ENCODE peak calls at places on chromosome 5, in four cellular contexts. C is right atrium auricular region, X is brain microvascular endothelial cell, B is neural progenitor cell. E is an unnamed sample.

GRCh38 chr5:82185842-82186241 is 92.3 kb downstream of the RPS23 start:
- DNase-seq in C (no peak), X (no peak), B (no peak), E (no peak)

GRCh38 chr5:67747096-67747495 is 468.5 kb upstream of the PIK3R1 start:
- DNase-seq in C (no peak), X (no peak), B (no peak), E (no peak)

GRCh38 chr5:151699071-151699901 is 12.6 kb upstream of the SPARC start:
- DNase-seq in C (peak), X (peak), B (no peak), E (peak)

GRCh38 chr5:154386952-154387629 is 58.7 kb upstream of the SAP30L start:
- DNase-seq in C (no peak), X (no peak), B (no peak), E (no peak)

GRCh38 chr5:53261245-53261644 is 151.7 kb upstream of the MOCS2 start:
- DNase-seq in C (no peak), X (peak), B (no peak), E (no peak)

GRCh38 chr5:141182248-141182647 is at the start of gene PCDHB16:
- DNase-seq in C (peak), X (no peak), B (peak), E (no peak)

GRCh38 chr5:4928409-4928808 is 211.7 kb upstream of the ADAMTS16 start:
- DNase-seq in C (no peak), X (no peak), B (no peak), E (no peak)

GRCh38 chr5:756865-757345 is 27.6 kb downstream of the ZDHHC11B start:
- DNase-seq in C (peak), X (no peak), B (no peak), E (no peak)

GRCh38 chr5:149381986-149382338 is 2.9 kb upstream of the IL17B start:
- DNase-seq in C (peak), X (peak), B (peak), E (no peak)

GRCh38 chr5:138874771-138875628 is at the start of gene LRRTM2:
- DNase-seq in C (no peak), X (peak), B (peak), E (peak)

GRCh38 chr5:179311581-179311980 is 33.7 kb downstream of the ADAMTS2 start:
- DNase-seq in C (no peak), X (no peak), B (no peak), E (no peak)

GRCh38 chr5:71719092-71719964 is at the start of gene CARTPT:
- DNase-seq in C (no peak), X (no peak), B (peak), E (no peak)

GRCh38 chr5:32283061-32283460 is 29.7 kb downstream of the MTMR12 start:
- DNase-seq in C (no peak), X (no peak), B (no peak), E (no peak)
- TF ChIP-seq CTCF in C (no peak), X (no peak), B (no peak), E (no peak)

DNA sequence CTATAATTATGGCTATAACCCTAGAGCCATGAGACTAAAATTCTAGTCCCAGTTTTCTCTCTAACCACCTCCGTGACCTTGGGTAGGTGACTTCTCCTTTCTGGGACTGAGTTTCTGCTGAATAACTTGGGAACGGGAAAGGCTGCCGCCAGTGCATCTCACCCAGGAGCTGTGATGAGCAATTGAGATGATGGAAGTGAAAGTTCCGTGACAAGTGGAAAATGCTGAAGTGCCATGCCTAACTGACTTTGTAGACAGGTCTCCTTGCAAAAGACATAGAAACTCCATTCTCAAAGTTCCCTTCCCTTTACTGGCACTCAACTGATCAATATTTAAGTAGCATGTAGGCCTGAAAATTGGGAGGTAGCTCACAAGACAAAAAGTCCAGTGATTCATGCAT is 6.3 kb upstream of the ADAM19 start:
- DNase-seq in C (no peak), X (no peak), B (no peak), E (no peak)
- H3K4me3 ChIP-seq in C (no peak), X (no peak), B (no peak), E (no peak)

DNA sequence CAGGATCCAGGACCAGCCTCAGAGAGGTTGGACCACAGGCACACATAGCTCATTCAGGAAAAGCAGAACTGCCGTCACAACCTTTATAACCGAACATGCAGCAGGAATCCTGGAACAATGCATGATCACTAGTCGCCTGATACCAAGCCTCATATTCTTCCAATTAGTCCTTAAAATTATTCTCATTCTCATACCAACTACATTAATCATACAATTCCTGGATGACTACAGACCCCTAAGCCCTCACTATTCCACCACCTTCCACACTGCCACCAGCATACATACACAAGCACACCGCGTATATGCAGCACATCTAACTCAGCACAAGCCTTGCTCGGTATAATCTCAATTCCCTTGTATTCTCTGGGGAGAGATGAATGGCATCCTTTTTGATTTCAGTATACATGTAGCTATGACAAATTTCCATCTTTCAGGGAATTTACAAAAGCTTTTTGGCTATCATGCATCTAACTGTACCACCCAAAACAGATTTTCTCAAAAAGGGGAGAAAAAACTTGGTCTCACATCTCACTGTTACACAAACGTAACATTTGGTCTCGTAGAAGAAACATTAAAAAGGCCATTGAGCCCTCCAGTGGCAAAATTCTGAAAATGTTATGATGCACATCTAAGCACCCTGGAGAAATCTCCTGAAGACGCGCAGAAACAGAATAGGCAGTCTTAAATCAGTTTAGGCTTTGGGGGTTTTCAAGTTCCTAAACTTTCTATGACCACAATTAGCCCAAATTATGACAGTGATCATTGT is 46.2 kb downstream of the MCTP1 start:
- DNase-seq in C (no peak), X (peak), B (no peak), E (peak)
- TF ChIP-seq CTCF in C (peak), X (peak), B (peak), E (peak)

GRCh38 chr5:6684075-6684474 is 29.2 kb upstream of the TENT4A start:
- DNase-seq in C (no peak), X (no peak), B (no peak), E (no peak)

GRCh38 chr5:6686501-6686900 is 26.7 kb upstream of the TENT4A start:
- DNase-seq in C (no peak), X (no peak), B (no peak), E (no peak)

GRCh38 chr5:6687501-6687900 is 25.7 kb upstream of the TENT4A start:
- DNase-seq in C (no peak), X (no peak), B (no peak), E (no peak)

GRCh38 chr5:6683241-6683640 is 30.0 kb upstream of the TENT4A start:
- DNase-seq in C (no peak), X (no peak), B (no peak), E (no peak)

DNA sequence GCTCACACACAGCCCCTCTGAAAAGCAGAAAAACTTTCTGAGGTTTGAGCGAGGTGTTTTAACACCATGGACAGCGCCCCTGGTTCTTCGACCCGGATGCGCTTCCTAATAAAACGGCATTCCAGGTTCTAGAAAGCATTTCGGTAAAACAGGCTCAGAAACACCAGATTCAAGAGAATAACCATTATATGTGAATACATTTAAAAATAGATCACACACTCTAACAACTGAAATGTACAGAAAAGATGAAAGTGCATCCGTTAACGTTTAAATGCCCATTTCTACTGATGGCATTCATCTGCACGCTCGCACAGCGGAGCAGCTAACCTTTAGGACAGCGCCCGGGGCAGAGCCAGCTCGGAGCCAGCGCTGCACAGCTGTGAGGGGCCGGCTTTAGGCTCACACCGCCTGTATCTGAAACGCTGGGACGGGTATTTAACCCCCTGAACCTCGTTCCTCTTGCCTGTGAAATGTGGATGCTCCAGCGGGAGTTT is 26.3 kb upstream of the TENT4A start:
- DNase-seq in C (no peak), X (peak), B (peak), E (no peak)
- H3K4me3 ChIP-seq in C (peak), X (peak), B (peak), E (peak)

DNA sequence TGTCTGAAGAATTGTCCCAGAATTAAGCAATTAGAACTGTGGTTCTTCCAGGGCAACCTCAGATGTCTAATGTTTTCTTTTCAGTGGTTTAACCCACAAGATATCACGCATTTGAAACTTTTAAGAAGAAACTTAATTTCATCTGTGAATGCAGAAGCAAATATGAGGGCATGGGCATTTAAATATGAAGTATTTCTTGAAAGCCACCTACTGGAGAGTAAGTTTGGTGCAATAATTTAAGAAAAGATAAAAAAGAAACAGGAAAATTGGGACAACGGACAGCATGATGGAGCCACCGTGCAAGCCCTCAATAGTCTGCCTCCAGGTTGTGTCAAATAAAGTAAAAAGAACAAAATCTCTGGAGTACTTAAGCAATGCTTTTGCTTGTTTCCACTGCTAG is 1.2 kb upstream of the CAPSL start:
- DNase-seq in C (no peak), X (no peak), B (no peak), E (no peak)
- TF ChIP-seq CTCF in C (peak), X (peak), B (peak), E (peak)

GRCh38 chr5:172283862-172284274 is 304 bp upstream of the UBTD2 start:
- DNase-seq in C (peak), X (peak), B (peak), E (no peak)
- H3K4me3 ChIP-seq in C (peak), X (peak), B (peak), E (peak)

DNA sequence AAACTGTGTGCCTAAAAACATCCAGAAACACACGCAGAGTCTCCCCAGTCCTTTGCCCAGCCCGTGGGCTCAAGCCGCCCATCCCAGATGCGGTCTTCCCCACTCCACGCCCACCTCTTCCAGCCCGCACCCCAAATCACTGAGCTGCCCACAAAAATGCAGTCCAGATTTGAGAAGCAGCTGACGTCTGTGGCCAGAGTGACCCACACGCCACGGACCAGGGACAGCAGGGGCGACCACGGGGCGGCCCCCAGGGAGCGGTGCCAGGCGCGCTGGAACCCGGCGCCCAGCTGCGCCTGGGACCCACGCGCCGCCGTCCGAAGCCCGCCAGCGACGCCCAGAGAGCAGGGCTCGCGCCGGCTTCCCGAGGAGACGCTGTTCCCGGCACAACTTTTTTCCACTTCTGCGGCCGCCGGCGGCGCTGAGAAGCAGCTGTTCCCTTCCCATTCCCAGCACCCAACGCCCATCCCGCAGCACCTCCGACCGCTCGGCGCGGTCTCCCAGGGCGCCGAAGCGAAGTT is 674 bp downstream of the LHFPL2 start:
- DNase-seq in C (no peak), X (peak), B (peak), E (no peak)
- TF ChIP-seq CTCF in C (peak), X (peak), B (no peak), E (peak)

DNA sequence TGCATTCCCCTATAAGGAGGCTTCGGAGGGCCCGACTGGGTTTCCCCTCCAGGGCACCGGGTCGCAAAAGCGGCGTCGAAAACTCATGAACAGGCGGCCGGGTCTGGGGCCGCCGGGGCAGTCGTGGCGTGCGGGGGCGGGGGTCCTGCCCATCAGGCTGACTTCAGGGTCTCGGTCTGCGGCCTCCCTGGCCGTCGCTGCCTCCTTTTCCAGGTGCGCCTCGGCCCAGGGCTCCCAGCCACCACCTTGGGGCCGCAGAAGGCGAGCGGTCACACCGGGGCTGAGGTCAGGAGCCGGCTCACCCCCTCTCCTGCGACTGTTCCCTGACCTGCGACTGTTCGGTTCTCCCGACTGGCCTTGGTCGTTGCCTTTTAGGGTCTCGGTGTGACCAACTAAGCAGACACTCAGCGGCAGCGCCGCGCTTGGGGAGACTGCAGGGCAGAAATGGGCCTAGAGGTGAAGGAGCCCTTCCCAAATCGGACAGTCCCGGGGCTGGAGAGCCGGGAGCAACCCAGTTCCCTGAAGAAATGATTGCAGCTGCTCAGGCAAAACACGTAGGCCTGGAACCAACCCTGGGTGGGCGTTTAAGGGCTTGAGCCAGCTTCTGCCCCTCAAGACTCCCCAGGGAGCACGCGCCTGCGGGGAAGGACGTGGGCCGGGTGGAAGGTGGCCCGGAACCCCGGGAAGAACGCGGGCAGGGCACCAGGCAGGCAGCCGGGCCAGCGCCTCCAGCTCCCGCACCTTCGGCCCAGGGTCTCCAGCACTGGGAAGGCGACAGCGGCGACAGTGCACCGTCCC is 11.2 kb downstream of the IRX2 start:
- DNase-seq in C (no peak), X (no peak), B (peak), E (no peak)
- H3K4me3 ChIP-seq in C (peak), X (no peak), B (peak), E (no peak)

GRCh38 chr5:156942064-156942463 is 21.0 kb downstream of the TIMD4 start:
- DNase-seq in C (no peak), X (no peak), B (peak), E (no peak)

GRCh38 chr5:156934450-156935211 is 28.4 kb downstream of the TIMD4 start:
- DNase-seq in C (no peak), X (no peak), B (peak), E (no peak)

DNA sequence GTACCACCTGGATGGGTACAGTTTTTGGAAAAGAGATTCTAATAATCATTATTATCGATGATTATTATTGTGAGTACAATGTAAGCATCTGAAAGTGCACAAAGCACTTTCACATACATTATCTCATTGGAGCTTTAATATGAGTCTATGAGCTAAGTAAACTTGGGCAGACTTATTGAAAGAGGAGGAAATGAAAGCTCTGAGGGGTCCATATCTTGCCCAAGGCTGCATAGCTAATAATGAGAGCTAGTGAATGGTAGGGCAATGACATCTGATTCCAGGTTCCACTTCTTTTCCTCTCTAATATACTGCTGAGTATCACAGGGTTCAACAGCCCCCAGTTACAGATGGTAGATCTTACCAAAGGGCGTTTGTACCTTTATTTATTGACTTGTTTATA is 26.1 kb downstream of the TIMD4 start:
- DNase-seq in C (no peak), X (no peak), B (no peak), E (no peak)
- TF ChIP-seq CTCF in C (no peak), X (no peak), B (no peak), E (no peak)

E was measured in retinal pigment epithelial cell.